ENCODE peak calls at places on chromosomes 4 and X, in eight cellular contexts. S is NCI-H1436; C is HepG2; G is RWPE1; P is stimulated activated CD4-positive, alpha-beta T cell treated with anti-CD3 and anti-CD28 coated beads, Interleukin-4, amount 100 ng/mL, for 4 hours; R is fibroblast of lung; V is stromal cell of bone marrow; U is left colon. A is an unnamed sample.

GRCh38 chr4:54234497-54235205 is 5.6 kb downstream of the PDGFRA start:
- DNase-seq in S (no peak), C (no peak), G (no peak), P (no peak), R (no peak), V (no peak), U (no peak), A (no peak)

GRCh38 chrX:37781808-37782207 is 1.9 kb downstream of the CYBB start:
- DNase-seq in S (no peak), C (no peak), G (no peak), P (no peak), R (no peak), V (no peak), U (no peak), A (no peak)

GRCh38 chrX:2521092-2521926 is 20.5 kb upstream of the DHRSX start:
- DNase-seq in S (no peak), C (no peak), G (no peak), P (no peak), R (no peak), V (no peak), U (no peak), A (no peak)

GRCh38 chrX:3443186-3443585 is 96.7 kb upstream of the MXRA5 start:
- DNase-seq in S (no peak), C (no peak), G (no peak), P (no peak), R (no peak), V (no peak), U (no peak), A (no peak)

GRCh38 chrX:108267561-108267960 is 170.7 kb downstream of the COL4A6 start:
- DNase-seq in S (no peak), C (no peak), G (no peak), P (no peak), R (peak), V (no peak), U (no peak), A (no peak)

GRCh38 chr4:4921077-4921476 is 61.6 kb downstream of the MSX1 start:
- DNase-seq in S (no peak), C (no peak), G (no peak), P (no peak), R (no peak), V (no peak), U (no peak), A (no peak)

GRCh38 chr4:79042079-79042674 is 102.9 kb upstream of the PAQR3 start:
- DNase-seq in S (peak), C (peak), G (peak), P (no peak), R (peak), V (peak), U (no peak), A (no peak)

GRCh38 chr4:140052050-140052449 is 101.9 kb downstream of the MAML3 start:
- DNase-seq in S (peak), C (peak), G (peak), P (peak), R (peak), V (no peak), U (no peak), A (no peak)

GRCh38 chrX:8846271-8846670 is 45.1 kb upstream of the FAM9A start:
- DNase-seq in S (no peak), C (no peak), G (no peak), P (no peak), R (peak), V (no peak), U (no peak), A (no peak)

GRCh38 chrX:42195506-42195905 is 272.2 kb upstream of the CASK start:
- DNase-seq in S (no peak), C (no peak), G (no peak), P (no peak), R (no peak), V (no peak), U (no peak), A (no peak)

GRCh38 chrX:34612036-34612435 is 45.0 kb downstream of the TMEM47 start:
- DNase-seq in S (no peak), C (no peak), G (no peak), P (no peak), R (peak), V (no peak), U (no peak), A (no peak)

GRCh38 chr4:17811078-17811603 is 362 bp downstream of the NCAPG start:
- DNase-seq in S (no peak), C (no peak), G (peak), P (no peak), R (no peak), V (no peak), U (peak), A (no peak)

GRCh38 chrX:140091276-140091886 is 126.1 kb upstream of the CXorf66 start:
- DNase-seq in S (no peak), C (no peak), G (peak), P (peak), R (no peak), V (no peak), U (no peak), A (peak)

GRCh38 chr4:138616775-138617174 is 374.6 kb upstream of the SLC7A11 start:
- DNase-seq in S (no peak), C (no peak), G (no peak), P (no peak), R (peak), V (no peak), U (no peak), A (no peak)

GRCh38 chr4:112423591-112423990 is 92.4 kb downstream of the NEUROG2 start:
- DNase-seq in S (no peak), C (no peak), G (no peak), P (no peak), R (peak), V (no peak), U (no peak), A (no peak)

GRCh38 chr4:182193261-182193660 is 49.9 kb upstream of the TENM3 start:
- DNase-seq in S (peak), C (no peak), G (no peak), P (no peak), R (no peak), V (no peak), U (no peak), A (peak)